ENCODE peak calls at places on chromosomes 6 and 20, in six cellular contexts. A is H9, U is neuronal stem cell, I is mesendoderm, N is H1, G is trophoblast cell. Z is an unnamed sample.
A peak's percentile ranks its signal among the peaks of the same experiment; 100 is the strongest.

GRCh38 chr20:54203281-54203680 is 4.6 kb upstream of the PFDN4 start:
- DNase-seq in A (no peak), U (no peak), I (no peak), N (no peak), G (no peak), Z (no peak)

GRCh38 chr6:155510879-155511278 is 55.2 kb upstream of the NOX3 start:
- DNase-seq in A (no peak), U (no peak), I (no peak), N (no peak), G (no peak), Z (peak; percentile 39)

GRCh38 chr20:1185781-1186334 is 1.1 kb upstream of the TMEM74B start:
- DNase-seq in A (peak; percentile 82), U (peak; percentile 57), I (peak; percentile 82), N (peak; percentile 21), G (peak; percentile 62), Z (peak; percentile 26)

GRCh38 chr20:25033250-25033940 is 24.5 kb downstream of the ACSS1 start:
- DNase-seq in A (no peak), U (no peak), I (no peak), N (no peak), G (peak; percentile 16), Z (no peak)

GRCh38 chr6:119742188-119742803 is 392.7 kb upstream of the MAN1A1 start:
- DNase-seq in A (peak; percentile 73), U (peak; percentile 69), I (peak; percentile 70), N (no peak), G (peak; percentile 54), Z (peak; percentile 24)

GRCh38 chr6:116990679-116991078 is 113.6 kb downstream of the RFX6 start:
- DNase-seq in A (no peak), U (no peak), I (no peak), N (no peak), G (no peak), Z (no peak)

GRCh38 chr6:110310861-110311446 is 47.2 kb downstream of the METTL24 start:
- DNase-seq in A (no peak), U (no peak), I (peak; percentile 62), N (no peak), G (no peak), Z (no peak)

GRCh38 chr6:157668034-157668401 is 155.0 kb upstream of the SNX9 start:
- DNase-seq in A (no peak), U (no peak), I (no peak), N (no peak), G (no peak), Z (no peak)

GRCh38 chr20:53294804-53295203 is 298.8 kb downstream of the ZNF217 start:
- DNase-seq in A (no peak), U (no peak), I (no peak), N (no peak), G (no peak), Z (no peak)

GRCh38 chr6:130063806-130064205 is 45.4 kb downstream of the L3MBTL3 start:
- DNase-seq in A (no peak), U (no peak), I (no peak), N (no peak), G (no peak), Z (no peak)

GRCh38 chr6:80001337-80001736 is 3.1 kb upstream of the TTK start:
- DNase-seq in A (no peak), U (no peak), I (no peak), N (no peak), G (no peak), Z (no peak)

GRCh38 chr6:139778688-139779087 is 404.2 kb upstream of the CITED2 start:
- DNase-seq in A (no peak), U (no peak), I (no peak), N (no peak), G (no peak), Z (peak; percentile 60)

GRCh38 chr20:10922941-10923340 is 249.1 kb upstream of the JAG1 start:
- DNase-seq in A (no peak), U (no peak), I (peak; percentile 19), N (no peak), G (peak; percentile 20), Z (peak; percentile 96)

GRCh38 chr6:137740347-137740746 is 126.7 kb upstream of the TNFAIP3 start:
- DNase-seq in A (no peak), U (no peak), I (no peak), N (no peak), G (no peak), Z (no peak)

GRCh38 chr6:131216277-131216676 is 81.0 kb downstream of the AKAP7 start:
- DNase-seq in A (no peak), U (no peak), I (no peak), N (no peak), G (no peak), Z (no peak)

GRCh38 chr20:15487682-15488081 is 1085.6 kb downstream of the KIF16B start:
- DNase-seq in A (no peak), U (no peak), I (peak; percentile 78), N (no peak), G (peak; percentile 30), Z (no peak)

GRCh38 chr20:58450259-58450658 is 61.2 kb downstream of the VAPB start:
- DNase-seq in A (no peak), U (no peak), I (no peak), N (no peak), G (no peak), Z (peak; percentile 42)

GRCh38 chr20:35329435-35330139 is 37.4 kb upstream of the FAM83C start:
- DNase-seq in A (peak; percentile 84), U (peak; percentile 14), I (peak; percentile 85), N (no peak), G (peak; percentile 34), Z (peak; percentile 28)
- H2AK5ac ChIP-seq in A (no peak overlapping the region), U (no peak overlapping the region), I (no peak overlapping the region), N (peak overlapping the region; percentile 65), G (no peak overlapping the region), Z (peak overlapping the region; percentile 38)

GRCh38 chr6:40955181-40955550 is 83.9 kb downstream of the UNC5CL start:
- DNase-seq in A (no peak), U (no peak), I (no peak), N (no peak), G (no peak), Z (no peak)

GRCh38 chr6:40953486-40953885 is 85.5 kb downstream of the UNC5CL start:
- DNase-seq in A (no peak), U (no peak), I (no peak), N (no peak), G (no peak), Z (no peak)

GRCh38 chr6:40957616-40958492 is 81.2 kb downstream of the UNC5CL start:
- DNase-seq in A (no peak), U (no peak), I (no peak), N (no peak), G (no peak), Z (peak; percentile 72)

GRCh38 chr6:40956871-40957270 is 82.2 kb downstream of the UNC5CL start:
- DNase-seq in A (no peak), U (no peak), I (no peak), N (no peak), G (no peak), Z (peak; percentile 44)

GRCh38 chr6:40954446-40955180 is 84.4 kb downstream of the UNC5CL start:
- DNase-seq in A (no peak), U (no peak), I (no peak), N (no peak), G (no peak), Z (no peak)
- H2AK5ac ChIP-seq in A (no peak overlapping the region), U (no peak overlapping the region), I (no peak overlapping the region), N (peak overlapping the region; percentile 6), G (no peak overlapping the region), Z (peak overlapping the region; percentile 66)

GRCh38 chr20:34859367-34859766 is 13.3 kb downstream of the GGT7 start:
- DNase-seq in A (no peak), U (no peak), I (no peak), N (no peak), G (no peak), Z (no peak)
- H2AK5ac ChIP-seq in A (no peak overlapping the region), U (no peak overlapping the region), I (no peak overlapping the region), N (no peak overlapping the region), G (no peak overlapping the region), Z (no peak overlapping the region)

DNA sequence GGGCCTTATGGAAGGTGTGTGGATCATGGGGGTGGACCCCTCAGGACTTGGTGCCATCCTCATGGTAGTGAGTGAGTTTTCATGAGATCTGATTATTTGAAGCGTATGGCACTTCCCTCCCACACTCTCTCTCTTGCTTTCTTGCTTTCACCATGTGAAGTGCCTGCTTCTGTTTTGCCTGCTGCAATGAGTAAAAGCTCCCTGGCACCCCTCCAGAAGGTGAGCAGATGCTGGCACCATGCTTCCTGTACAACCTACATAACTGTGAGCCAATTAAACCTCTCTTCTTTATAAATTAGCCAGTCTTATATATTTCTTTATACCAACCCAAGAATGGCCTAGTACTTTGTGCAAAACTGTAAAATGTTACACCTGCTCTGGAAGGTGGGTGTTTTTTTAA is 396.8 kb upstream of the HS3ST5 start:
- DNase-seq in A (no peak), U (no peak), I (no peak), N (no peak), G (no peak), Z (no peak)
- H2AK5ac ChIP-seq in A (no peak overlapping the region), U (no peak overlapping the region), I (no peak overlapping the region), N (no peak overlapping the region), G (no peak overlapping the region), Z (no peak overlapping the region)

GRCh38 chr20:62885046-62885445 is 23.4 kb upstream of the TCFL5 start:
- DNase-seq in A (no peak), U (no peak), I (no peak), N (no peak), G (no peak), Z (no peak)
- H2AK5ac ChIP-seq in A (no peak overlapping the region), U (no peak overlapping the region), I (no peak overlapping the region), N (no peak overlapping the region), G (no peak overlapping the region), Z (no peak overlapping the region)

DNA sequence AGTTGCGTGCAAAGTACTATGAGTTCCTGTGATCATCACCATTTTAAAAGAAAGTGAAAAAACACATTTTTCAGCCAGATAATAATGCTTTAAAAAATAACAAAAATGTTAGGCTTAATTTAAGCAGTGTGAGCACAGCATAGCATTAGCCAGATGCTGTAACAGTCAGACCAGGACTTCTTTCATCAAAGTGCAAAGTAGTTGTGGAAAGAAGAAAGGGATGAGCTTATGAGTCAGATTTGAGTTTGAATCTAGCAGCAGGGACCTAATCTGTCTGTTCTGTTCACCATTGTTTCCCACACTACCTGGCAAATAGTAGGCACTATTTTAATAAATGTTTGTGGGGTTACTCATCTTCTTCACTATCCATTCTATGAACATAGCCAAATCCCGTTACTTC is 70.1 kb downstream of the KLHL32 start:
- DNase-seq in A (no peak), U (no peak), I (no peak), N (no peak), G (no peak), Z (no peak)
- H2AK5ac ChIP-seq in A (no peak overlapping the region), U (no peak overlapping the region), I (no peak overlapping the region), N (no peak overlapping the region), G (no peak overlapping the region), Z (no peak overlapping the region)

Z was measured in IMR-90.